ENCODE peak calls at places on chromosomes 1 and 21, in nine cellular contexts. One of them, this sample, is unnamed.
A peak's percentile ranks its signal among the peaks of the same experiment; 100 is the strongest.

GRCh38 chr21:20647603-20648002 is 350.6 kb upstream of the NCAM2 start:
- DNase-seq in endodermal cell: no peak
- DNase-seq in heart left ventricle: no peak
- DNase-seq in Calu3: no peak
- DNase-seq in anterior cingulate cortex: no peak
- DNase-seq in adrenal gland: no peak
- DNase-seq in activated naive CD8-positive, alpha-beta T cell treated with anti-CD3 and anti-CD28 coated beads, Interleukin-2, amount 50 U/mL, for 16 hours: no peak
- DNase-seq in T47D: no peak
- DNase-seq in cardiac muscle cell: no peak
- DNase-seq in this sample: no peak

GRCh38 chr1:197093226-197093887 is 26.3 kb upstream of the F13B start:
- DNase-seq in endodermal cell: no peak
- DNase-seq in heart left ventricle: no peak
- DNase-seq in Calu3: no peak
- DNase-seq in anterior cingulate cortex: no peak
- DNase-seq in adrenal gland: no peak
- DNase-seq in activated naive CD8-positive, alpha-beta T cell treated with anti-CD3 and anti-CD28 coated beads, Interleukin-2, amount 50 U/mL, for 16 hours: no peak
- DNase-seq in T47D: no peak
- DNase-seq in cardiac muscle cell: no peak
- DNase-seq in this sample: no peak

GRCh38 chr1:155976062-155976912 is 2.1 kb downstream of the ARHGEF2 start:
- DNase-seq in endodermal cell: peak; percentile 86
- DNase-seq in heart left ventricle: peak; percentile 80
- DNase-seq in Calu3: peak; percentile 37
- DNase-seq in anterior cingulate cortex: no peak
- DNase-seq in adrenal gland: no peak
- DNase-seq in activated naive CD8-positive, alpha-beta T cell treated with anti-CD3 and anti-CD28 coated beads, Interleukin-2, amount 50 U/mL, for 16 hours: no peak
- DNase-seq in T47D: peak; percentile 84
- DNase-seq in cardiac muscle cell: peak; percentile 83
- DNase-seq in this sample: peak; percentile 55

GRCh38 chr1:33097762-33098161 is 16.8 kb downstream of the AZIN2 start:
- DNase-seq in endodermal cell: no peak
- DNase-seq in heart left ventricle: no peak
- DNase-seq in Calu3: no peak
- DNase-seq in anterior cingulate cortex: no peak
- DNase-seq in adrenal gland: no peak
- DNase-seq in activated naive CD8-positive, alpha-beta T cell treated with anti-CD3 and anti-CD28 coated beads, Interleukin-2, amount 50 U/mL, for 16 hours: no peak
- DNase-seq in T47D: no peak
- DNase-seq in cardiac muscle cell: no peak
- DNase-seq in this sample: no peak

GRCh38 chr1:234149217-234149616 is 224.0 kb upstream of the COA6 start:
- DNase-seq in endodermal cell: no peak
- DNase-seq in heart left ventricle: no peak
- DNase-seq in Calu3: no peak
- DNase-seq in anterior cingulate cortex: no peak
- DNase-seq in adrenal gland: no peak
- DNase-seq in activated naive CD8-positive, alpha-beta T cell treated with anti-CD3 and anti-CD28 coated beads, Interleukin-2, amount 50 U/mL, for 16 hours: no peak
- DNase-seq in T47D: no peak
- DNase-seq in cardiac muscle cell: no peak
- DNase-seq in this sample: no peak

GRCh38 chr1:237032029-237032428 is 10.0 kb upstream of the RYR2 start:
- DNase-seq in endodermal cell: peak; percentile 85
- DNase-seq in heart left ventricle: no peak
- DNase-seq in Calu3: peak; percentile 4
- DNase-seq in anterior cingulate cortex: no peak
- DNase-seq in adrenal gland: no peak
- DNase-seq in activated naive CD8-positive, alpha-beta T cell treated with anti-CD3 and anti-CD28 coated beads, Interleukin-2, amount 50 U/mL, for 16 hours: no peak
- DNase-seq in T47D: no peak
- DNase-seq in cardiac muscle cell: peak; percentile 1
- DNase-seq in this sample: no peak

GRCh38 chr1:162074548-162074947 is 5.1 kb downstream of the NOS1AP start:
- DNase-seq in endodermal cell: no peak
- DNase-seq in heart left ventricle: no peak
- DNase-seq in Calu3: peak; percentile 74
- DNase-seq in anterior cingulate cortex: no peak
- DNase-seq in adrenal gland: no peak
- DNase-seq in activated naive CD8-positive, alpha-beta T cell treated with anti-CD3 and anti-CD28 coated beads, Interleukin-2, amount 50 U/mL, for 16 hours: no peak
- DNase-seq in T47D: peak; percentile 30
- DNase-seq in cardiac muscle cell: no peak
- DNase-seq in this sample: no peak

GRCh38 chr1:36109041-36109679 is 15.9 kb downstream of the COL8A2 start:
- DNase-seq in endodermal cell: no peak
- DNase-seq in heart left ventricle: no peak
- DNase-seq in Calu3: peak; percentile 58
- DNase-seq in anterior cingulate cortex: no peak
- DNase-seq in adrenal gland: no peak
- DNase-seq in activated naive CD8-positive, alpha-beta T cell treated with anti-CD3 and anti-CD28 coated beads, Interleukin-2, amount 50 U/mL, for 16 hours: no peak
- DNase-seq in T47D: peak; percentile 47
- DNase-seq in cardiac muscle cell: peak; percentile 80
- DNase-seq in this sample: peak; percentile 69

GRCh38 chr21:38807987-38808386 is 2.3 kb downstream of the ETS2 start:
- DNase-seq in endodermal cell: no peak
- DNase-seq in heart left ventricle: no peak
- DNase-seq in Calu3: no peak
- DNase-seq in anterior cingulate cortex: no peak
- DNase-seq in adrenal gland: no peak
- DNase-seq in activated naive CD8-positive, alpha-beta T cell treated with anti-CD3 and anti-CD28 coated beads, Interleukin-2, amount 50 U/mL, for 16 hours: no peak
- DNase-seq in T47D: no peak
- DNase-seq in cardiac muscle cell: no peak
- DNase-seq in this sample: peak; percentile 54

GRCh38 chr1:235004840-235005391 is 123.7 kb downstream of the TOMM20 start:
- DNase-seq in endodermal cell: no peak
- DNase-seq in heart left ventricle: no peak
- DNase-seq in Calu3: no peak
- DNase-seq in anterior cingulate cortex: no peak
- DNase-seq in adrenal gland: no peak
- DNase-seq in activated naive CD8-positive, alpha-beta T cell treated with anti-CD3 and anti-CD28 coated beads, Interleukin-2, amount 50 U/mL, for 16 hours: no peak
- DNase-seq in T47D: no peak
- DNase-seq in cardiac muscle cell: no peak
- DNase-seq in this sample: no peak

GRCh38 chr1:183840140-183840539 is 35.2 kb downstream of the RGL1 start:
- DNase-seq in endodermal cell: no peak
- DNase-seq in heart left ventricle: no peak
- DNase-seq in Calu3: no peak
- DNase-seq in anterior cingulate cortex: no peak
- DNase-seq in adrenal gland: no peak
- DNase-seq in activated naive CD8-positive, alpha-beta T cell treated with anti-CD3 and anti-CD28 coated beads, Interleukin-2, amount 50 U/mL, for 16 hours: no peak
- DNase-seq in T47D: no peak
- DNase-seq in cardiac muscle cell: peak; percentile 47
- DNase-seq in this sample: peak; percentile 74

GRCh38 chr1:40820251-40820797 is 36.7 kb downstream of the KCNQ4 start:
- DNase-seq in endodermal cell: peak; percentile 80
- DNase-seq in heart left ventricle: no peak
- DNase-seq in Calu3: no peak
- DNase-seq in anterior cingulate cortex: no peak
- DNase-seq in adrenal gland: no peak
- DNase-seq in activated naive CD8-positive, alpha-beta T cell treated with anti-CD3 and anti-CD28 coated beads, Interleukin-2, amount 50 U/mL, for 16 hours: no peak
- DNase-seq in T47D: no peak
- DNase-seq in cardiac muscle cell: no peak
- DNase-seq in this sample: no peak

GRCh38 chr1:243580072-243580471 is 270.0 kb downstream of the AKT3 start:
- DNase-seq in endodermal cell: no peak
- DNase-seq in heart left ventricle: peak; percentile 7
- DNase-seq in Calu3: no peak
- DNase-seq in anterior cingulate cortex: no peak
- DNase-seq in adrenal gland: no peak
- DNase-seq in activated naive CD8-positive, alpha-beta T cell treated with anti-CD3 and anti-CD28 coated beads, Interleukin-2, amount 50 U/mL, for 16 hours: no peak
- DNase-seq in T47D: no peak
- DNase-seq in cardiac muscle cell: peak; percentile 88
- DNase-seq in this sample: peak; percentile 82

This sample was measured in mesenchymal stem cell.